ENCODE peak calls at places on chromosomes 2 and 18, in five cellular contexts. One of them, this sample, is unnamed. For H3K4me1 and H3K9me3, the result is how much of the 10 kb centered on the place peaks cover.

GRCh38 chr2:196324212-196324611 is 152.8 kb upstream of the STK17B start:
- DNase-seq in upper lobe of right lung: no peak
- DNase-seq in fibroblast of lung: no peak
- DNase-seq in cardiac muscle cell: no peak
- DNase-seq in heart right ventricle: no peak
- DNase-seq in this sample: no peak

GRCh38 chr2:20326163-20326780 is 24.4 kb downstream of the PUM2 start:
- DNase-seq in upper lobe of right lung: no peak
- DNase-seq in fibroblast of lung: peak
- DNase-seq in cardiac muscle cell: peak
- DNase-seq in heart right ventricle: peak
- DNase-seq in this sample: peak

GRCh38 chr2:134774074-134774742 is 55.4 kb upstream of the TMEM163 start:
- DNase-seq in upper lobe of right lung: no peak
- DNase-seq in fibroblast of lung: no peak
- DNase-seq in cardiac muscle cell: peak
- DNase-seq in heart right ventricle: no peak
- DNase-seq in this sample: no peak

GRCh38 chr2:63553049-63553448 is 35.2 kb downstream of the WDPCP start:
- DNase-seq in upper lobe of right lung: no peak
- DNase-seq in fibroblast of lung: peak
- DNase-seq in cardiac muscle cell: no peak
- DNase-seq in heart right ventricle: no peak
- DNase-seq in this sample: no peak

GRCh38 chr2:12637754-12638153 is 79.0 kb upstream of the TRIB2 start:
- DNase-seq in upper lobe of right lung: no peak
- DNase-seq in fibroblast of lung: peak
- DNase-seq in cardiac muscle cell: no peak
- DNase-seq in heart right ventricle: no peak
- DNase-seq in this sample: no peak

GRCh38 chr2:213238753-213239591 is 45.3 kb upstream of the SPAG16 start:
- DNase-seq in upper lobe of right lung: no peak
- DNase-seq in fibroblast of lung: peak
- DNase-seq in cardiac muscle cell: no peak
- DNase-seq in heart right ventricle: no peak
- DNase-seq in this sample: peak

GRCh38 chr2:55282110-55282917 is 13.3 kb upstream of the MTIF2 start:
- DNase-seq in upper lobe of right lung: peak
- DNase-seq in fibroblast of lung: peak
- DNase-seq in cardiac muscle cell: no peak
- DNase-seq in heart right ventricle: peak
- DNase-seq in this sample: no peak

GRCh38 chr18:49876536-49876935 is 63.2 kb upstream of the ACAA2 start:
- DNase-seq in upper lobe of right lung: peak
- DNase-seq in fibroblast of lung: no peak
- DNase-seq in cardiac muscle cell: no peak
- DNase-seq in heart right ventricle: no peak
- DNase-seq in this sample: no peak

GRCh38 chr2:66576381-66577330 is 141.7 kb downstream of the MEIS1 start:
- DNase-seq in upper lobe of right lung: no peak
- DNase-seq in fibroblast of lung: peak
- DNase-seq in cardiac muscle cell: peak
- DNase-seq in heart right ventricle: no peak
- DNase-seq in this sample: no peak

GRCh38 chr2:42028571-42029148 is 19.2 kb upstream of the PKDCC start:
- DNase-seq in upper lobe of right lung: peak
- DNase-seq in fibroblast of lung: no peak
- DNase-seq in cardiac muscle cell: no peak
- DNase-seq in heart right ventricle: no peak
- DNase-seq in this sample: peak

GRCh38 chr2:72828840-72829507 is 3.1 kb upstream of the EXOC6B start:
- DNase-seq in upper lobe of right lung: no peak
- DNase-seq in fibroblast of lung: peak
- DNase-seq in cardiac muscle cell: no peak
- DNase-seq in heart right ventricle: no peak
- DNase-seq in this sample: no peak

GRCh38 chr2:99911711-99912110 is 230.7 kb downstream of the AFF3 start:
- DNase-seq in upper lobe of right lung: no peak
- DNase-seq in fibroblast of lung: no peak
- DNase-seq in cardiac muscle cell: no peak
- DNase-seq in heart right ventricle: no peak
- DNase-seq in this sample: no peak

GRCh38 chr18:34153711-34154110 is 71.0 kb downstream of the NOL4 start:
- DNase-seq in upper lobe of right lung: no peak
- DNase-seq in fibroblast of lung: peak
- DNase-seq in cardiac muscle cell: no peak
- DNase-seq in heart right ventricle: no peak
- DNase-seq in this sample: peak

GRCh38 chr18:10061566-10061965 is 147.8 kb downstream of the VAPA start:
- DNase-seq in upper lobe of right lung: no peak
- DNase-seq in fibroblast of lung: no peak
- DNase-seq in cardiac muscle cell: no peak
- DNase-seq in heart right ventricle: no peak
- DNase-seq in this sample: no peak
- H3K4me1 ChIP-seq in upper lobe of right lung: under half
- H3K4me1 ChIP-seq in fibroblast of lung: under half
- H3K4me1 ChIP-seq in cardiac muscle cell: under half
- H3K4me1 ChIP-seq in heart right ventricle: half or more
- H3K4me1 ChIP-seq in this sample: under half

GRCh38 chr18:26293982-26294381 is 67.7 kb downstream of the TAF4B start:
- DNase-seq in upper lobe of right lung: no peak
- DNase-seq in fibroblast of lung: no peak
- DNase-seq in cardiac muscle cell: no peak
- DNase-seq in heart right ventricle: no peak
- DNase-seq in this sample: no peak
- H3K27ac ChIP-seq in upper lobe of right lung: no peak
- H3K27ac ChIP-seq in fibroblast of lung: no peak
- H3K27ac ChIP-seq in cardiac muscle cell: no peak
- H3K27ac ChIP-seq in heart right ventricle: no peak
- H3K27ac ChIP-seq in this sample: no peak

DNA sequence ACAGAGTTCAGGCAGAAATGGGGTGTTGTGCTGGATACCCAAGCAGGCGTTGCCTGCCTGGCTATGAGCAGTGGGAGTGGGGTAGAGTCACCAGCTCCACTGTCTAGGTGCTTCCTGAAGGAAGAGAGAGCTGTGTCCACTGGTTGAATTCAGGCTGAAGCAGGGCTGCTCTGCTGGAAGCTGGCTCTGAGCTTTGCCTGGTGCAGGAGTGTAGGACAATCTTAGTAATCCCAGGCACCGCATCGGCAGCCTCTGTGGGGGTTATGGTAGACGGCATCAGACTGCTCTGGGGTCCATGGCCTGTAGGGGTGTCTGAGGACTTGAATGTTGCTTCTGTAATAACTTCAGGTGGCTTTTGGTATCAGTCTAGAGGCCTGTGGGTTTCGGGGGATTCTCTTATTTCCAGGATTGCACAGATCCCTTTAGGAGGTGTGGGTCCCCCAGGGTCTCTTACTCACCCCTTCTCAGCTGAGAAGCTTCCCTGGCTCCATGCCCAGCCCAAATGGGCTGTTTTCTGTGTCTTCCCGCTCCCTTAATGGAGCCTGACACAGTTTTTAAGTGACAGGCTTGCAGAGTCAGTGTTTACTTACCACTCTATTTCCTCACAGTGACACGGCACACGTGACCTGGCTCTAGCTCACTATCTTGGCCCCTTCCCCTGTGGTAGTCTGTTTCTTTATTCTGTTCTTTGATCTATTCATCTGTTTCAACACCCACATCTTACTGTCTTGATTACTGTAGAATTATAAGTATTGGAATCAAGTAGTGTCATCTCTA is 644.2 kb downstream of the CBLN2 start:
- DNase-seq in upper lobe of right lung: no peak
- DNase-seq in fibroblast of lung: no peak
- DNase-seq in cardiac muscle cell: peak
- DNase-seq in heart right ventricle: no peak
- DNase-seq in this sample: no peak
- H3K9me3 ChIP-seq in upper lobe of right lung: under half
- H3K9me3 ChIP-seq in fibroblast of lung: under half
- H3K9me3 ChIP-seq in cardiac muscle cell: under half
- H3K9me3 ChIP-seq in heart right ventricle: under half
- H3K9me3 ChIP-seq in this sample: under half

GRCh38 chr2:38409904-38410167 is 32.8 kb upstream of the ATL2 start:
- DNase-seq in upper lobe of right lung: no peak
- DNase-seq in fibroblast of lung: no peak
- DNase-seq in cardiac muscle cell: no peak
- DNase-seq in heart right ventricle: no peak
- DNase-seq in this sample: no peak
- H3K4me1 ChIP-seq in upper lobe of right lung: under half
- H3K4me1 ChIP-seq in fibroblast of lung: under half
- H3K4me1 ChIP-seq in cardiac muscle cell: under half
- H3K4me1 ChIP-seq in heart right ventricle: under half
- H3K4me1 ChIP-seq in this sample: under half

GRCh38 chr18:70182548-70182947 is 22.9 kb downstream of the RTTN start:
- DNase-seq in upper lobe of right lung: no peak
- DNase-seq in fibroblast of lung: no peak
- DNase-seq in cardiac muscle cell: no peak
- DNase-seq in heart right ventricle: no peak
- DNase-seq in this sample: no peak

GRCh38 chr18:70183441-70183840 is 22.0 kb downstream of the RTTN start:
- DNase-seq in upper lobe of right lung: no peak
- DNase-seq in fibroblast of lung: no peak
- DNase-seq in cardiac muscle cell: no peak
- DNase-seq in heart right ventricle: no peak
- DNase-seq in this sample: no peak

GRCh38 chr18:70190529-70190928 is 15.0 kb downstream of the RTTN start:
- DNase-seq in upper lobe of right lung: no peak
- DNase-seq in fibroblast of lung: no peak
- DNase-seq in cardiac muscle cell: no peak
- DNase-seq in heart right ventricle: no peak
- DNase-seq in this sample: no peak

GRCh38 chr18:70188113-70188512 is 17.4 kb downstream of the RTTN start:
- DNase-seq in upper lobe of right lung: no peak
- DNase-seq in fibroblast of lung: peak
- DNase-seq in cardiac muscle cell: no peak
- DNase-seq in heart right ventricle: no peak
- DNase-seq in this sample: no peak
- H3K27ac ChIP-seq in upper lobe of right lung: no peak
- H3K27ac ChIP-seq in fibroblast of lung: no peak
- H3K27ac ChIP-seq in cardiac muscle cell: no peak
- H3K27ac ChIP-seq in heart right ventricle: no peak
- H3K27ac ChIP-seq in this sample: no peak

DNA sequence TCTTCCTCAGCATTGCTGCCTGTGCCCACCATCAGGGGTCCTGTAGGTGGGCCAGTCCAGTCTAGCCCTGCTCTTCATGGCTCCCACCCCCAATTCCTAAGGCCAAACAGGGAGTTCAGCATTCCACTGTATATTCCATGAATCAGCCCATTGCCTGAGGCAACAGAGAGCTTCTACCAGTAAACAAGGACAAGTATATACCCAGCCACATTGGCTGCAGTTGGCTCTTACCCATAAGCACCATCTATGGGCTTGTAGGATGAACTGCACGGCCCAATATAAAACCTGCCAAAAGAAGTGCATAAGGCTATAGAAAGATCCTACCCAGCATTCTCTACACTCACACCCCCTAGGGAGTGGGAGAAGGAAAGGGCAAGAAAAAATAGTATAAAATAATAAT is 95.1 kb upstream of the SALL3 start:
- DNase-seq in upper lobe of right lung: no peak
- DNase-seq in fibroblast of lung: no peak
- DNase-seq in cardiac muscle cell: no peak
- DNase-seq in heart right ventricle: no peak
- DNase-seq in this sample: no peak
- H3K9me3 ChIP-seq in upper lobe of right lung: under half
- H3K9me3 ChIP-seq in fibroblast of lung: under half
- H3K9me3 ChIP-seq in cardiac muscle cell: under half
- H3K9me3 ChIP-seq in heart right ventricle: half or more
- H3K9me3 ChIP-seq in this sample: under half

GRCh38 chr2:191693151-191693550 is 15.2 kb downstream of the NABP1 start:
- DNase-seq in upper lobe of right lung: no peak
- DNase-seq in fibroblast of lung: no peak
- DNase-seq in cardiac muscle cell: no peak
- DNase-seq in heart right ventricle: no peak
- DNase-seq in this sample: no peak
- H3K4me1 ChIP-seq in upper lobe of right lung: under half
- H3K4me1 ChIP-seq in fibroblast of lung: under half
- H3K4me1 ChIP-seq in cardiac muscle cell: under half
- H3K4me1 ChIP-seq in heart right ventricle: under half
- H3K4me1 ChIP-seq in this sample: under half

DNA sequence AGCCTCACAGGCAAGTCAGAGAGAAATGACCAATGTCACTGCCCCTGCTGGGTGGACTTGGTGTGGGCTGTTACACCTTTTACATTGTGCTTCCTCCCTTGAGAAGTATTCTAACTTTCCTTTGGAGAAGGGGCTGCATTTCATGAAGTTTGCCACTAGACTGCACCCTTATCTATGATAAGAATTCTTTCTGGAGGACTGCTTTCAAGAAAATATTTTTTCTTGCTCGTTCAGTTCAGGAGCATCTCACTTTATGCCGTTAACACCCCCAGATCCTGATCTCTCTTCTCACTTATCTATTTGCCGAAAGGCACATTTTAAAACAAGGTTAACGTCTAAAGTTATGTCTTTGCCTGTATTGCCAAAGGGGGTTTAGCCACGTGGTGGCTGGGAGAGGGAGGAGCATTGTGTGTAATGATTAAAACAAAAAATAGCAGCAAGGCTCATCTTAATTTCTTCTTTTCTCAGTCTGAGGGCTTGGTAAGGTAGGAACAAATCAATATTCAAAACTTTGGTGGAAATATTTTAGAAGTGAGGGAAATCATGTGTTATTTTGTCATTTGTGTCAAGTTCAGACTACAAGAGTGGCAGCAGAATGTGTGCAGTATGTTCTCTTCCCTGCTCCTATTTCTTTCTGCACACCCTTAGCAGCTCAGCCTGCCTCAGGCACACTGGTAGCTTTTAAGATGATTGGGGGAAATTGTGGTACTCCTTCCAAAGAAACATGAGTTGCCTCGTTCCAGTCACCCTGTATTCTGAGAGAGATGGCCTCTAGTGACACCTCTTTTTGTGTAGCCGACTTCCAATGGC is 1.6 kb upstream of the IGFBP5 start:
- DNase-seq in upper lobe of right lung: no peak
- DNase-seq in fibroblast of lung: peak
- DNase-seq in cardiac muscle cell: peak
- DNase-seq in heart right ventricle: no peak
- DNase-seq in this sample: no peak
- H3K27ac ChIP-seq in upper lobe of right lung: no peak
- H3K27ac ChIP-seq in fibroblast of lung: no peak
- H3K27ac ChIP-seq in cardiac muscle cell: peak
- H3K27ac ChIP-seq in heart right ventricle: no peak
- H3K27ac ChIP-seq in this sample: no peak

GRCh38 chr2:24816404-24816803 is 23.2 kb downstream of the CENPO start:
- DNase-seq in upper lobe of right lung: no peak
- DNase-seq in fibroblast of lung: no peak
- DNase-seq in cardiac muscle cell: no peak
- DNase-seq in heart right ventricle: no peak
- DNase-seq in this sample: no peak
- H3K9me3 ChIP-seq in upper lobe of right lung: under half
- H3K9me3 ChIP-seq in fibroblast of lung: under half
- H3K9me3 ChIP-seq in cardiac muscle cell: under half
- H3K9me3 ChIP-seq in heart right ventricle: under half
- H3K9me3 ChIP-seq in this sample: under half

GRCh38 chr2:98908909-98909308 is 27.1 kb downstream of the CRACDL start:
- DNase-seq in upper lobe of right lung: no peak
- DNase-seq in fibroblast of lung: peak
- DNase-seq in cardiac muscle cell: no peak
- DNase-seq in heart right ventricle: no peak
- DNase-seq in this sample: no peak
- H3K4me1 ChIP-seq in upper lobe of right lung: under half
- H3K4me1 ChIP-seq in fibroblast of lung: under half
- H3K4me1 ChIP-seq in cardiac muscle cell: under half
- H3K4me1 ChIP-seq in heart right ventricle: under half
- H3K4me1 ChIP-seq in this sample: under half

This sample was measured in SJCRH30.